ENCODE peak calls at places on chromosomes 5 and 9, in five cellular contexts. U is hepatocyte, B is spleen, M is keratinocyte, X is neuronal stem cell. R is an unnamed sample.

GRCh38 chr5:133734916-133735315 is 122.6 kb upstream of the FSTL4 start:
- DNase-seq in U (no peak), B (no peak), M (no peak), X (no peak), R (no peak)

GRCh38 chr5:40446910-40447309 is 232.8 kb upstream of the PTGER4 start:
- DNase-seq in U (peak; percentile 77), B (no peak), M (no peak), X (no peak), R (no peak)

GRCh38 chr9:6873862-6874261 is 116.1 kb downstream of the KDM4C start:
- DNase-seq in U (no peak), B (no peak), M (no peak), X (no peak), R (no peak)

GRCh38 chr5:68007446-68007845 is 208.1 kb upstream of the PIK3R1 start:
- DNase-seq in U (peak; percentile 60), B (no peak), M (no peak), X (no peak), R (no peak)

GRCh38 chr5:73615947-73616346 is 10.0 kb upstream of the ARHGEF28 start:
- DNase-seq in U (no peak), B (no peak), M (no peak), X (no peak), R (no peak)

GRCh38 chr5:133460172-133460758 is 152.1 kb downstream of the FSTL4 start:
- DNase-seq in U (no peak), B (no peak), M (no peak), X (peak; percentile 54), R (peak; percentile 15)

GRCh38 chr5:176540956-176541337 is 3.7 kb upstream of the RNF44 start:
- DNase-seq in U (no peak), B (no peak), M (no peak), X (no peak), R (no peak)

GRCh38 chr5:28390341-28390740 is 1352.0 kb upstream of the CDH9 start:
- DNase-seq in U (no peak), B (no peak), M (no peak), X (no peak), R (no peak)

GRCh38 chr9:127035948-127036347 is 86.5 kb downstream of the ANGPTL2 start:
- DNase-seq in U (no peak), B (no peak), M (no peak), X (no peak), R (no peak)

GRCh38 chr9:4241552-4241951 is 58.3 kb downstream of the GLIS3 start:
- DNase-seq in U (no peak), B (no peak), M (no peak), X (no peak), R (no peak)

GRCh38 chr5:170644501-170644900 is 139.0 kb upstream of the GABRP start:
- DNase-seq in U (no peak), B (peak; percentile 14), M (no peak), X (no peak), R (no peak)

GRCh38 chr9:37369671-37370070 is 52.8 kb upstream of the GRHPR start:
- DNase-seq in U (no peak), B (no peak), M (no peak), X (no peak), R (no peak)

GRCh38 chr5:59923465-59923864 is 29.9 kb upstream of the PDE4D start:
- DNase-seq in U (peak; percentile 7), B (no peak), M (no peak), X (no peak), R (peak; percentile 65)

GRCh38 chr9:18056993-18057369 is 417.0 kb upstream of the ADAMTSL1 start:
- DNase-seq in U (no peak), B (no peak), M (no peak), X (no peak), R (no peak)

GRCh38 chr9:126702501-126703329 is 89.0 kb downstream of the LMX1B start:
- DNase-seq in U (peak; percentile 49), B (peak; percentile 79), M (no peak), X (no peak), R (no peak)

GRCh38 chr5:65482280-65482726 is 583 bp upstream of the ADAMTS6 start:
- DNase-seq in U (peak; percentile 11), B (no peak), M (no peak), X (no peak), R (peak; percentile 66)

GRCh38 chr5:140000332-140000731 is 42.8 kb downstream of the NRG2 start:
- DNase-seq in U (no peak), B (no peak), M (no peak), X (no peak), R (no peak)

GRCh38 chr9:6024035-6024554 is 8.7 kb upstream of the RANBP6 start:
- DNase-seq in U (peak; percentile 11), B (no peak), M (no peak), X (peak; percentile 14), R (peak; percentile 21)

GRCh38 chr5:139243425-139243965 is 45.3 kb upstream of the SIL1 start:
- DNase-seq in U (no peak), B (no peak), M (no peak), X (no peak), R (no peak)

GRCh38 chr9:113632776-113633590 is 169.5 kb downstream of the RGS3 start:
- DNase-seq in U (no peak), B (peak; percentile 38), M (no peak), X (no peak), R (peak; percentile 37)

GRCh38 chr5:45454114-45454513 is 242.1 kb downstream of the HCN1 start:
- DNase-seq in U (peak; percentile 47), B (no peak), M (no peak), X (peak; percentile 35), R (no peak)

GRCh38 chr5:115841382-115842088 is at the start of the genes AP3S1 and ATG12:
- DNase-seq in U (peak; percentile 95), B (peak; percentile 98), M (peak; percentile 44), X (peak; percentile 89), R (peak; percentile 93)

GRCh38 chr5:173515526-173515925 is 100.9 kb downstream of the BOD1 start:
- DNase-seq in U (peak; percentile 23), B (no peak), M (no peak), X (no peak), R (no peak)

GRCh38 chr5:32776203-32776602 is 65.1 kb downstream of the NPR3 start:
- DNase-seq in U (no peak), B (no peak), M (no peak), X (no peak), R (no peak)

GRCh38 chr5:77907786-77908185 is 131.6 kb upstream of the TBCA start:
- DNase-seq in U (no peak), B (no peak), M (no peak), X (no peak), R (no peak)

GRCh38 chr9:7135735-7136134 is 378.0 kb downstream of the KDM4C start:
- DNase-seq in U (no peak), B (no peak), M (no peak), X (no peak), R (no peak)

GRCh38 chr5:96881511-96882115 is 5.3 kb downstream of the ERAP2 start:
- DNase-seq in U (peak; percentile 56), B (no peak), M (no peak), X (no peak), R (peak; percentile 80)

GRCh38 chr9:137307255-137308101 is 5.4 kb upstream of the NRARP start:
- DNase-seq in U (peak; percentile 40), B (peak; percentile 77), M (no peak), X (no peak), R (peak; percentile 0)
- H3K4me1 ChIP-seq in U (peaks cover 26% of the 10 kb centered on the region), B (peaks cover 33% of the 10 kb centered on the region), M (peaks cover 41% of the 10 kb centered on the region), X (peaks cover 49% of the 10 kb centered on the region), R (peaks cover 6% of the 10 kb centered on the region)

DNA sequence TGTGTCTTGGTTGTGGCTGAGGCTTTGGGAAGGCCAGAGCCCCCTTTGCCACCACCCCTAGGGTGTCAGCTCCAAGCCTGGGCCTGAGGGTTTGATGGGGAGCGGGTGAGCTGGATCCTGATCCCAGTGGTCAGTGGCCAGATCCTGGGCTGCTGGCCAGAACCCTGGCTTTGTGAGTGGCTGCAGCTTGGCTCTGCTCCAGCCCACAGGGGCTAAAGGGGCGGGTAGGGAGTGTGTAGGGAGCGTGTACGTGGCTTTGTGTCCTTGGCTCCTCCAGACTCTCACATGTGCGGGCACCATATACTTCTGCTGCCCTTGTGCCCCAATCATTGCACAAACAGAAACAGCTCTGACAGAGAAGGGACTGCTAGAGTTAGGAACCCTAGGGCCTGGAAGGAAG is 1.2 kb upstream of the IL11RA start:
- DNase-seq in U (no peak), B (no peak), M (no peak), X (no peak), R (peak; percentile 80)
- H3K4me1 ChIP-seq in U (peaks cover 54% of the 10 kb centered on the region), B (peaks cover 32% of the 10 kb centered on the region), M (peaks cover 39% of the 10 kb centered on the region), X (peaks cover 42% of the 10 kb centered on the region), R (peaks cover 49% of the 10 kb centered on the region)

GRCh38 chr9:124269556-124269955 is 11.8 kb downstream of the NEK6 start:
- DNase-seq in U (no peak), B (no peak), M (no peak), X (no peak), R (no peak)
- H3K4me1 ChIP-seq in U (peaks cover 4% of the 10 kb centered on the region), B (peaks cover 46% of the 10 kb centered on the region), M (peaks cover 22% of the 10 kb centered on the region), X (peaks cover 34% of the 10 kb centered on the region), R (no peaks in the 10 kb centered on the region)

GRCh38 chr9:130445268-130445983 is 665 bp downstream of the ASS1 start:
- DNase-seq in U (peak; percentile 78), B (peak; percentile 64), M (no peak), X (no peak), R (peak; percentile 87)
- H3K4me1 ChIP-seq in U (peaks cover 36% of the 10 kb centered on the region), B (peaks cover 21% of the 10 kb centered on the region), M (peaks cover 35% of the 10 kb centered on the region), X (peaks cover 19% of the 10 kb centered on the region), R (peaks cover 17% of the 10 kb centered on the region)

DNA sequence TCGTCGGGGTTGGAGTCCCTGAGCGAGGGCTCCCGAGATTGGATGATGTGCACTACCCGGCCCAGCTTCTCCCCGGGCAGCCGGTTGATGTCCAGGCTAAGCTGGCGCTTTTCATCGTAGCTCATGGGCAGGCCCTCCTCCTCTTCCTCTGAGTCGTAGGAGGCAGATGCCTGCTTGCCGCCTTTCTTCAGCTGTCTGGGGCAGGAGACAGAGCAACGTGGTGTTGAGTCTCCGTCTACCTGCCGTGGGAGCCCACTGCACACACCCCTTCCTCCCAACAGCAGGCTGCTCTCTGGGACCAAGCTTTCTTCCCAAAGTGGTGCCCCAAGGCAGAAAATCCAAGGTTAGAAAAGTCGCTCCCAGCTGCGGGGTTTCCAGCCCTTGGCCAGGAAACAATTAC is 10.8 kb downstream of the BRD3OS start:
- DNase-seq in U (no peak), B (no peak), M (no peak), X (no peak), R (no peak)
- H3K4me1 ChIP-seq in U (no peaks in the 10 kb centered on the region), B (no peaks in the 10 kb centered on the region), M (no peaks in the 10 kb centered on the region), X (no peaks in the 10 kb centered on the region), R (no peaks in the 10 kb centered on the region)

R was measured in cardiac muscle cell.